ENCODE peak calls at places on chromosomes 11 and 22, in four cellular contexts. G is H9; W is activated naive CD4-positive, alpha-beta T cell; L is tibial nerve. Z is an unnamed sample.

GRCh38 chr22:49776891-49777290 is 50.8 kb downstream of the BRD1 start:
- DNase-seq in G (no peak), W (no peak), L (no peak), Z (no peak)

GRCh38 chr22:28231423-28231822 is 312.4 kb upstream of the PITPNB start:
- DNase-seq in G (no peak), W (no peak), L (no peak), Z (no peak)

GRCh38 chr22:22787805-22788459 is 99.7 kb upstream of the IGLL5 start:
- DNase-seq in G (peak; percentile 79), W (no peak), L (peak; percentile 29), Z (peak; percentile 47)

GRCh38 chr22:28002181-28002700 is 83.2 kb upstream of the PITPNB start:
- DNase-seq in G (no peak), W (no peak), L (no peak), Z (no peak)

GRCh38 chr22:35392357-35392756 is 7.6 kb upstream of the MCM5 start:
- DNase-seq in G (no peak), W (no peak), L (no peak), Z (no peak)

GRCh38 chr22:26922804-26923203 is 265.4 kb downstream of the MIAT start:
- DNase-seq in G (peak; percentile 75), W (no peak), L (no peak), Z (no peak)

GRCh38 chr22:17792854-17793434 is 18.7 kb upstream of the BID start:
- DNase-seq in G (no peak), W (no peak), L (no peak), Z (no peak)

GRCh38 chr22:44245438-44245837 is 64.7 kb downstream of the PARVG start:
- DNase-seq in G (no peak), W (no peak), L (no peak), Z (no peak)

GRCh38 chr11:79332017-79332416 is 108.8 kb downstream of the TENM4 start:
- DNase-seq in G (no peak), W (no peak), L (no peak), Z (no peak)

GRCh38 chr22:45091254-45091854 is 72.4 kb upstream of the NUP50 start:
- DNase-seq in G (no peak), W (no peak), L (no peak), Z (no peak)

GRCh38 chr11:15969281-15969680 is 387.1 kb downstream of the SOX6 start:
- DNase-seq in G (no peak), W (no peak), L (peak; percentile 46), Z (peak; percentile 64)

GRCh38 chr22:33487041-33487716 is 429.0 kb upstream of the SYN3 start:
- DNase-seq in G (no peak), W (no peak), L (no peak), Z (no peak)

GRCh38 chr11:59263225-59263894 is 50.6 kb upstream of the MPEG1 start:
- DNase-seq in G (peak; percentile 79), W (no peak), L (no peak), Z (no peak)

GRCh38 chr22:43343262-43343988 is at the start of gene SCUBE1:
- DNase-seq in G (peak; percentile 84), W (no peak), L (peak; percentile 56), Z (no peak)

GRCh38 chr11:83054001-83054400 is 17.7 kb downstream of the RAB30 start:
- DNase-seq in G (no peak), W (no peak), L (no peak), Z (no peak)

GRCh38 chr22:50267591-50268390 is 2.4 kb downstream of the MAPK11 start:
- DNase-seq in G (peak; percentile 69), W (no peak), L (peak; percentile 39), Z (peak; percentile 77)

GRCh38 chr11:100632970-100633452 is 54.1 kb upstream of the ARHGAP42 start:
- DNase-seq in G (no peak), W (no peak), L (peak; percentile 42), Z (peak; percentile 38)

GRCh38 chr11:433111-433510 is 8.7 kb downstream of the ANO9 start:
- DNase-seq in G (no peak), W (no peak), L (no peak), Z (no peak)

GRCh38 chr11:102422817-102423725 is 29.5 kb downstream of the TMEM123 start:
- DNase-seq in G (no peak), W (no peak), L (no peak), Z (no peak)

GRCh38 chr11:110951609-110952008 is 239.4 kb upstream of the ARHGAP20 start:
- DNase-seq in G (no peak), W (no peak), L (no peak), Z (no peak)

GRCh38 chr22:36760716-36761115 is 15.2 kb downstream of the IFT27 start:
- DNase-seq in G (peak; percentile 13), W (no peak), L (no peak), Z (no peak)